ENCODE peak calls at places on chromosome 13, in seven cellular contexts. One of them, this sample, is unnamed.

GRCh38 chr13:104318121-104318520 is 1251.9 kb upstream of the SLC10A2 start:
- DNase-seq in breast epithelium: no peak
- DNase-seq in GM13976: no peak
- DNase-seq in lung: no peak
- DNase-seq in CD4-positive, alpha-beta T cell: no peak
- DNase-seq in stimulated activated CD4-positive, alpha-beta T cell treated with anti-CD3 and anti-CD28 coated beads, TNF-alpha, amount 100 ng/mL, for 48 hours: no peak
- DNase-seq in HFF-Myc: no peak
- DNase-seq in this sample: no peak

GRCh38 chr13:77872995-77873394 is 45.6 kb downstream of the EDNRB start:
- DNase-seq in GM13976: no peak
- DNase-seq in HFF-Myc: no peak
- DNase-seq in breast epithelium: no peak
- DNase-seq in CD4-positive, alpha-beta T cell: no peak
- DNase-seq in stimulated activated CD4-positive, alpha-beta T cell treated with anti-CD3 and anti-CD28 coated beads, TNF-alpha, amount 100 ng/mL, for 48 hours: no peak
- DNase-seq in lung: no peak
- DNase-seq in this sample: no peak

GRCh38 chr13:110523180-110523579 is 38.3 kb downstream of the RAB20 start:
- DNase-seq in stimulated activated CD4-positive, alpha-beta T cell treated with anti-CD3 and anti-CD28 coated beads, TNF-alpha, amount 100 ng/mL, for 48 hours: no peak
- DNase-seq in HFF-Myc: no peak
- DNase-seq in CD4-positive, alpha-beta T cell: no peak
- DNase-seq in lung: no peak
- DNase-seq in breast epithelium: no peak
- DNase-seq in GM13976: no peak
- DNase-seq in this sample: no peak

GRCh38 chr13:29508130-29508873 is 87.2 kb downstream of the SLC7A1 start:
- DNase-seq in stimulated activated CD4-positive, alpha-beta T cell treated with anti-CD3 and anti-CD28 coated beads, TNF-alpha, amount 100 ng/mL, for 48 hours: peak
- DNase-seq in HFF-Myc: peak
- DNase-seq in lung: peak
- DNase-seq in GM13976: peak
- DNase-seq in breast epithelium: peak
- DNase-seq in CD4-positive, alpha-beta T cell: peak
- DNase-seq in this sample: peak

GRCh38 chr13:82614086-82614485 is 1268.2 kb downstream of the SLITRK1 start:
- DNase-seq in CD4-positive, alpha-beta T cell: no peak
- DNase-seq in GM13976: no peak
- DNase-seq in stimulated activated CD4-positive, alpha-beta T cell treated with anti-CD3 and anti-CD28 coated beads, TNF-alpha, amount 100 ng/mL, for 48 hours: no peak
- DNase-seq in lung: no peak
- DNase-seq in breast epithelium: no peak
- DNase-seq in HFF-Myc: no peak
- DNase-seq in this sample: no peak

GRCh38 chr13:26758496-26759155 is 2.0 kb downstream of the GPR12 start:
- DNase-seq in lung: no peak
- DNase-seq in GM13976: no peak
- DNase-seq in stimulated activated CD4-positive, alpha-beta T cell treated with anti-CD3 and anti-CD28 coated beads, TNF-alpha, amount 100 ng/mL, for 48 hours: no peak
- DNase-seq in breast epithelium: no peak
- DNase-seq in CD4-positive, alpha-beta T cell: no peak
- DNase-seq in HFF-Myc: no peak
- DNase-seq in this sample: no peak

GRCh38 chr13:40205771-40206240 is 460.6 kb downstream of the FOXO1 start:
- DNase-seq in HFF-Myc: no peak
- DNase-seq in lung: no peak
- DNase-seq in breast epithelium: no peak
- DNase-seq in CD4-positive, alpha-beta T cell: no peak
- DNase-seq in stimulated activated CD4-positive, alpha-beta T cell treated with anti-CD3 and anti-CD28 coated beads, TNF-alpha, amount 100 ng/mL, for 48 hours: no peak
- DNase-seq in GM13976: no peak
- DNase-seq in this sample: no peak

GRCh38 chr13:84362777-84363176 is 480.5 kb upstream of the SLITRK1 start:
- DNase-seq in CD4-positive, alpha-beta T cell: no peak
- DNase-seq in HFF-Myc: no peak
- DNase-seq in GM13976: no peak
- DNase-seq in stimulated activated CD4-positive, alpha-beta T cell treated with anti-CD3 and anti-CD28 coated beads, TNF-alpha, amount 100 ng/mL, for 48 hours: no peak
- DNase-seq in lung: no peak
- DNase-seq in breast epithelium: no peak
- DNase-seq in this sample: no peak

GRCh38 chr13:110017379-110017778 is 231.0 kb upstream of the IRS2 start:
- DNase-seq in GM13976: no peak
- DNase-seq in HFF-Myc: peak
- DNase-seq in lung: no peak
- DNase-seq in stimulated activated CD4-positive, alpha-beta T cell treated with anti-CD3 and anti-CD28 coated beads, TNF-alpha, amount 100 ng/mL, for 48 hours: no peak
- DNase-seq in CD4-positive, alpha-beta T cell: no peak
- DNase-seq in breast epithelium: no peak
- DNase-seq in this sample: no peak

GRCh38 chr13:40974460-40975407 is 44.4 kb downstream of the ELF1 start:
- DNase-seq in HFF-Myc: no peak
- DNase-seq in CD4-positive, alpha-beta T cell: no peak
- DNase-seq in breast epithelium: no peak
- DNase-seq in lung: no peak
- DNase-seq in GM13976: no peak
- DNase-seq in stimulated activated CD4-positive, alpha-beta T cell treated with anti-CD3 and anti-CD28 coated beads, TNF-alpha, amount 100 ng/mL, for 48 hours: no peak
- DNase-seq in this sample: no peak

GRCh38 chr13:64158910-64159309 is 2743.3 kb upstream of the PCDH20 start:
- DNase-seq in breast epithelium: no peak
- DNase-seq in GM13976: no peak
- DNase-seq in HFF-Myc: no peak
- DNase-seq in CD4-positive, alpha-beta T cell: no peak
- DNase-seq in stimulated activated CD4-positive, alpha-beta T cell treated with anti-CD3 and anti-CD28 coated beads, TNF-alpha, amount 100 ng/mL, for 48 hours: no peak
- DNase-seq in lung: no peak
- DNase-seq in this sample: no peak

GRCh38 chr13:45007823-45008222 is 18.5 kb downstream of the GPALPP1 start:
- DNase-seq in GM13976: no peak
- DNase-seq in stimulated activated CD4-positive, alpha-beta T cell treated with anti-CD3 and anti-CD28 coated beads, TNF-alpha, amount 100 ng/mL, for 48 hours: no peak
- DNase-seq in HFF-Myc: no peak
- DNase-seq in lung: no peak
- DNase-seq in CD4-positive, alpha-beta T cell: no peak
- DNase-seq in breast epithelium: no peak
- DNase-seq in this sample: no peak

GRCh38 chr13:29924482-29924884 is 74.1 kb upstream of the UBL3 start:
- DNase-seq in breast epithelium: no peak
- DNase-seq in GM13976: no peak
- DNase-seq in lung: peak
- DNase-seq in stimulated activated CD4-positive, alpha-beta T cell treated with anti-CD3 and anti-CD28 coated beads, TNF-alpha, amount 100 ng/mL, for 48 hours: no peak
- DNase-seq in CD4-positive, alpha-beta T cell: no peak
- DNase-seq in HFF-Myc: no peak
- DNase-seq in this sample: no peak

GRCh38 chr13:51849145-51850101 is 4.4 kb upstream of the TMEM272 start:
- DNase-seq in breast epithelium: no peak
- DNase-seq in HFF-Myc: no peak
- DNase-seq in stimulated activated CD4-positive, alpha-beta T cell treated with anti-CD3 and anti-CD28 coated beads, TNF-alpha, amount 100 ng/mL, for 48 hours: peak
- DNase-seq in GM13976: peak
- DNase-seq in CD4-positive, alpha-beta T cell: peak
- DNase-seq in lung: no peak
- DNase-seq in this sample: peak

GRCh38 chr13:95098916-95099315 is 202.3 kb downstream of the ABCC4 start:
- DNase-seq in GM13976: no peak
- DNase-seq in lung: no peak
- DNase-seq in stimulated activated CD4-positive, alpha-beta T cell treated with anti-CD3 and anti-CD28 coated beads, TNF-alpha, amount 100 ng/mL, for 48 hours: no peak
- DNase-seq in breast epithelium: no peak
- DNase-seq in HFF-Myc: no peak
- DNase-seq in CD4-positive, alpha-beta T cell: no peak
- DNase-seq in this sample: no peak

GRCh38 chr13:47890146-47890814 is 110.8 kb downstream of the SUCLA2 start:
- DNase-seq in lung: no peak
- DNase-seq in breast epithelium: no peak
- DNase-seq in stimulated activated CD4-positive, alpha-beta T cell treated with anti-CD3 and anti-CD28 coated beads, TNF-alpha, amount 100 ng/mL, for 48 hours: no peak
- DNase-seq in HFF-Myc: no peak
- DNase-seq in CD4-positive, alpha-beta T cell: no peak
- DNase-seq in GM13976: no peak
- DNase-seq in this sample: no peak

GRCh38 chr13:74187564-74187963 is 53.4 kb upstream of the KLF12 start:
- DNase-seq in HFF-Myc: no peak
- DNase-seq in stimulated activated CD4-positive, alpha-beta T cell treated with anti-CD3 and anti-CD28 coated beads, TNF-alpha, amount 100 ng/mL, for 48 hours: no peak
- DNase-seq in lung: no peak
- DNase-seq in breast epithelium: no peak
- DNase-seq in CD4-positive, alpha-beta T cell: no peak
- DNase-seq in GM13976: no peak
- DNase-seq in this sample: no peak

GRCh38 chr13:40983725-40984669 is 35.1 kb downstream of the ELF1 start:
- DNase-seq in GM13976: no peak
- DNase-seq in lung: no peak
- DNase-seq in HFF-Myc: no peak
- DNase-seq in stimulated activated CD4-positive, alpha-beta T cell treated with anti-CD3 and anti-CD28 coated beads, TNF-alpha, amount 100 ng/mL, for 48 hours: no peak
- DNase-seq in breast epithelium: no peak
- DNase-seq in CD4-positive, alpha-beta T cell: no peak
- DNase-seq in this sample: no peak

GRCh38 chr13:41199526-41199925 is 5.2 kb upstream of the KBTBD7 start:
- DNase-seq in GM13976: peak
- DNase-seq in HFF-Myc: no peak
- DNase-seq in breast epithelium: no peak
- DNase-seq in CD4-positive, alpha-beta T cell: no peak
- DNase-seq in stimulated activated CD4-positive, alpha-beta T cell treated with anti-CD3 and anti-CD28 coated beads, TNF-alpha, amount 100 ng/mL, for 48 hours: no peak
- DNase-seq in lung: no peak
- DNase-seq in this sample: peak

GRCh38 chr13:73913043-73913740 is 221.0 kb downstream of the KLF12 start:
- DNase-seq in CD4-positive, alpha-beta T cell: no peak
- DNase-seq in breast epithelium: no peak
- DNase-seq in HFF-Myc: no peak
- DNase-seq in stimulated activated CD4-positive, alpha-beta T cell treated with anti-CD3 and anti-CD28 coated beads, TNF-alpha, amount 100 ng/mL, for 48 hours: no peak
- DNase-seq in GM13976: no peak
- DNase-seq in lung: no peak
- DNase-seq in this sample: no peak

GRCh38 chr13:110455941-110456340 is 105.6 kb downstream of the RAB20 start:
- DNase-seq in GM13976: peak
- DNase-seq in stimulated activated CD4-positive, alpha-beta T cell treated with anti-CD3 and anti-CD28 coated beads, TNF-alpha, amount 100 ng/mL, for 48 hours: peak
- DNase-seq in breast epithelium: peak
- DNase-seq in CD4-positive, alpha-beta T cell: peak
- DNase-seq in lung: peak
- DNase-seq in HFF-Myc: no peak
- DNase-seq in this sample: peak

This sample was measured in memory B cell.